ENCODE peak calls at places on chromosome 3, in four cellular contexts. C is stomach, I is A549, V is body of pancreas. U is an unnamed sample.
A peak's percentile ranks its signal among the peaks of the same experiment; 100 is the strongest.

GRCh38 chr3:86989611-86990010 is 1.3 kb downstream of the VGLL3 start:
- DNase-seq in C (no peak), I (no peak), V (no peak), U (peak; percentile 38)

GRCh38 chr3:8657804-8658311 is 13.3 kb upstream of the SSUH2 start:
- DNase-seq in C (no peak), I (no peak), V (no peak), U (peak; percentile 7)

GRCh38 chr3:42698911-42699230 is 3.7 kb downstream of the HHATL start:
- DNase-seq in C (peak; percentile 15), I (no peak), V (no peak), U (no peak)

GRCh38 chr3:123919353-123919752 is 35.2 kb upstream of the MYLK start:
- DNase-seq in C (no peak), I (no peak), V (no peak), U (no peak)

GRCh38 chr3:138370321-138370720 is 21.9 kb downstream of the MRAS start:
- DNase-seq in C (no peak), I (no peak), V (no peak), U (no peak)

GRCh38 chr3:189734061-189734460 is 102.9 kb downstream of the TP63 start:
- DNase-seq in C (no peak), I (no peak), V (no peak), U (no peak)

GRCh38 chr3:28317438-28318022 is 31.0 kb upstream of the ZCWPW2 start:
- DNase-seq in C (no peak), I (peak; percentile 43), V (no peak), U (peak; percentile 60)

GRCh38 chr3:115503386-115503785 is 119.9 kb upstream of the GAP43 start:
- DNase-seq in C (no peak), I (no peak), V (no peak), U (peak; percentile 37)

GRCh38 chr3:47413751-47414150 is 32.9 kb downstream of the PTPN23 start:
- DNase-seq in C (no peak), I (no peak), V (no peak), U (no peak)

GRCh38 chr3:47412453-47412756 is 31.6 kb downstream of the PTPN23 start:
- DNase-seq in C (no peak), I (no peak), V (no peak), U (no peak)

GRCh38 chr3:47414666-47415587 is 34.1 kb downstream of the PTPN23 start:
- DNase-seq in C (no peak), I (no peak), V (no peak), U (no peak)

GRCh38 chr3:47412842-47413520 is 32.2 kb downstream of the PTPN23 start:
- DNase-seq in C (no peak), I (no peak), V (no peak), U (no peak)

GRCh38 chr3:47414161-47414564 is 33.3 kb downstream of the PTPN23 start:
- DNase-seq in C (no peak), I (no peak), V (no peak), U (no peak)
- H3K4me3 ChIP-seq in C (no peak overlapping the region), I (no peak overlapping the region), V (no peak overlapping the region), U (no peak overlapping the region)

DNA sequence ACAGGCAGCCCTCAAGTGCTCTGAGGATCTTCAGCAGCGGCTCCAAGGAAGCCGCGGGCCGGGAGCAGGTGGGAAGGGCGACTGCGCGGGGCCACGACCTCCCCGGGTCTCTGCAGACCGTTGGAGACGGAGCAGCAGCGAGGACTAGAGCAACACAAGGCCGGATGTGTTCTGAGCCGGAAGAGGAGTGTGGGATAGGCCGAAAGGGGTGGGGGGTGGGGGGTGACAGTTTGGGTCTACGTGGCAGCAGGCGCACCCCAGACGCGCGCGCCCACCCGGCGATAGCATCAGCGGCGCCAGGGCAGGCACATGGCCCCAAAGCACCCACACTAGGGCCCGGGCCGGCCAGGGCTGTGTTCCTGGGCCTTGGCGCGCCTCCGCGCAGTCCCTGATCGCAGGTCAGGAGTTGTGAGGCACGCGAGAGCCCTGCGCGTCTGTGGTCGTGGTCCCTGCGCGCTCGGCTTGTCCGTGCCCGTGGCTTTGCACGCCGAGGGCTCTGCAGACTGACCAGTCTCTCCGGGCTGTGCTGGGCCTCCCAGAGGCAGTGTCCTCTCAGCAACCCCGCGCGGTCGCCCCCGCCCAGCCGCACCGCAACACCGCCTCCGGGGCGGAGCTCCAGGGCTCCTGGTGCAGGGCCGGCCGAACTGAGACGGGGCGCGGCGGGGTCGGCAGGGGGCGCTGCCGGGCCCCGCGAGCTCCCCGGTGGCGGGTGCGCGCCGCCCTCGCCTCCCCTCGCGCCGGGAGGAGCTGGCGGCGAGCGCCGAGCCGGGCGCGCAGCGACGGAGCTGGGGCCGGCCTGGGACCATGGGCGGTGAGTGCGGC is at the start of gene PXYLP1:
- DNase-seq in C (peak; percentile 96), I (peak; percentile 75), V (peak; percentile 94), U (peak; percentile 87)
- TF ChIP-seq CTCF in C (peak; percentile 32), I (peak; percentile 95), V (peak; percentile 25), U (peak; percentile 3)

GRCh38 chr3:143207338-143207961 is 87.9 kb downstream of the CHST2 start:
- DNase-seq in C (no peak), I (no peak), V (no peak), U (peak; percentile 61)
- H3K4me3 ChIP-seq in C (no peak overlapping the region), I (no peak overlapping the region), V (no peak overlapping the region), U (no peak overlapping the region)

DNA sequence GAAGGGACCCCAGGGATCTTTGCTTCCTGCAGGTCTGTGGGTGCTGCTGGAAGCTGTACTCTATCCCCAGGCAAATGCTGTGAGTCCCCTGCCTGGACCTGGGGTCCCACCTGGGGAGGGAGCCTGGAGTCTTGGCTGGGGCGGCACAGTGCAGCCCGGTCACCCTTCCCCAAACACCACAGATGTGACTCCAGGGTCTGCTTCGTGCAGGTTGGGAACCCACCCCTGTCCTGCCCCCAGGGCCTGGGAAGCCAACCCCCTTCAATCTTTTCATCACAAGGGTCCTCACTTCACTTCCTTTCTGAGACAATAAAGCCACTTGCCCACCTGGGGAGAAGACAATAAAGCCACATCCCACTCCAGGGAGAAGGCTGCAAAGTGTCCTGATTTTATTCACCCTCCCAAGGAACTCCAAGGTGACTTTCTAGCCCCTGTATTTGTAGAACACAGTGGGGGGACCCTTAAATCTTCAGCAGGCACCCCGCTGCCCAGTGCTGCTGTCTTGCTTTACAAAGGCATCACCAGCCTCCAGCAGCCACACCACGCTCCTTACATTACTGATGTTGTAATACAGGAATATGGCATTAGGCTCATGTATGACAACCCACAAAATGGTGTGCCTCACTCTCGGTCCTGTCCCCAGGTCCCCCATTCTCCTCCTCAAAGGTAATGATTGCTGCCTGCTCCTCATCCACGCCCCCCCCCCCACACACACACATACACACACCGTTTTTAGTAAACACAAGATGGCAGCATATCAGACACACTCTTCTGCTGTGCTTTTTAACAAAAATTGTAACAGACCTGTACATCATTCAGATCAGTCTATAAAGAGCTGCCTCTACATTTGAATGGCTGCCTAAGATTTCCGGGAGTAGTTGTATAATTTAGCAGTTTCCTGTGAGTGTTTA is 9.9 kb downstream of the C3orf22 start:
- DNase-seq in C (peak; percentile 16), I (no peak), V (no peak), U (no peak)
- TF ChIP-seq CTCF in C (no peak), I (no peak), V (no peak), U (no peak)

GRCh38 chr3:185361920-185362319 is 1.0 kb upstream of the MAP3K13 start:
- DNase-seq in C (no peak), I (no peak), V (no peak), U (no peak)
- H3K4me3 ChIP-seq in C (no peak overlapping the region), I (no peak overlapping the region), V (no peak overlapping the region), U (no peak overlapping the region)

GRCh38 chr3:59326246-59327024 is 276.6 kb upstream of the CFAP20DC start:
- DNase-seq in C (no peak), I (no peak), V (no peak), U (no peak)
- TF ChIP-seq CTCF in C (no peak), I (no peak), V (no peak), U (peak; percentile 34)

DNA sequence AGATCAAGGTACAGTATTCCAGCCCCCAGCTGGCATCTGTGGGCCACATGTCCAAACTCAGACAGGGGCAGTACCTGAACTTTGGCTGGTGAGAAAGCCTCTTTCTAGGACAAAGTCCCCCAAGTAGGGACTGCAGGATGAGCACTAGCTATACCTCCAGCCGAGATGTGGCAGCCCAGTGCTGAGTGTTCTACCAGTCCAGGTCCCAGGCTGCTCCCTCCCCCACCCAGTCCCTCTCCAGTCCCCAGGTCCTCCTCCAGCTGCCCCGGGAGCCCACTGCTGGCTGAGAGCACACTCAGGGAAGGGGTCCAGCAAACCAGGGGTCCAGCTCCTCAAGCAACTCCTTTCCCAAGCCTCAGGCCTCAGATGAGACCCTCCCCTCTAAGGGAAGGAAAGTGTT is 1.5 kb downstream of the SLC26A6 start:
- DNase-seq in C (no peak), I (no peak), V (no peak), U (no peak)
- H3K4me3 ChIP-seq in C (peak overlapping the region; percentile 97), I (no peak overlapping the region), V (no peak overlapping the region), U (no peak overlapping the region)

GRCh38 chr3:44074181-44074580 is 167.5 kb upstream of the TOPAZ1 start:
- DNase-seq in C (no peak), I (no peak), V (no peak), U (peak; percentile 13)

GRCh38 chr3:44079916-44080315 is 161.8 kb upstream of the TOPAZ1 start:
- DNase-seq in C (no peak), I (no peak), V (no peak), U (no peak)

GRCh38 chr3:44078863-44079262 is 162.8 kb upstream of the TOPAZ1 start:
- DNase-seq in C (no peak), I (no peak), V (no peak), U (no peak)

GRCh38 chr3:44076221-44076829 is 165.4 kb upstream of the TOPAZ1 start:
- DNase-seq in C (no peak), I (no peak), V (no peak), U (no peak)

DNA sequence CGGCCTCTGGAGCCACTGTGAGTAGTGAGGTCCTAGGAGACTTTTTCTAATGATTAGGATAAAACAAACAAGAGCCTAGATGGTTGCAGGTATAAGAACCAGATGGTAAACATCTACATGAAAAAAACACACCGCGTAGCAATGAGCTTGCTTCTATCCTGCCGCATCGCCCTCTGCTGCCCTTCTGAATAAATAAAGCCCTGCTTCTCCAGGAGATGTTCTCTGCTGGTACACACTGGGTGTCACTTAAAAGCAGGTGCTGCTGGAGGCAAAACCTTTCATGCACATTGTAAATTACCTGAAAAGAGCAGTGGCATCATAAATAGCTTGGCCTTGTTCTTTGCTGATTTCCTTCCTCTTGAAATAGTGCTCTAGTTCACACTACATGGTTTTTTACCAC is 164.4 kb upstream of the TOPAZ1 start:
- DNase-seq in C (no peak), I (no peak), V (no peak), U (peak; percentile 8)
- TF ChIP-seq CTCF in C (no peak), I (no peak), V (no peak), U (peak; percentile 9)

GRCh38 chr3:171943262-171944108 is 95.9 kb upstream of the FNDC3B start:
- DNase-seq in C (no peak), I (no peak), V (no peak), U (no peak)
- H3K4me3 ChIP-seq in C (no peak overlapping the region), I (no peak overlapping the region), V (no peak overlapping the region), U (no peak overlapping the region)

GRCh38 chr3:182692021-182692420 is 101.3 kb upstream of the ATP11B start:
- DNase-seq in C (no peak), I (no peak), V (no peak), U (no peak)
- TF ChIP-seq CTCF in C (no peak), I (no peak), V (no peak), U (no peak)